ENCODE peak calls at places on chromosome X, in nine cellular contexts. One of them, this sample, is unnamed.

GRCh38 chrX:14670819-14671218 is 141.5 kb downstream of the GLRA2 start:
- DNase-seq in left lung: no peak
- DNase-seq in lower leg skin: no peak
- DNase-seq in ovary: no peak
- DNase-seq in fibroblast of lung: no peak
- DNase-seq in tibial artery: no peak
- DNase-seq in cardiac muscle cell: no peak
- DNase-seq in neural progenitor cell: no peak
- DNase-seq in A549: no peak
- DNase-seq in this sample: no peak

GRCh38 chrX:6432211-6432610 is 102.7 kb downstream of the VCX3A start:
- DNase-seq in fibroblast of lung: no peak
- DNase-seq in lower leg skin: no peak
- DNase-seq in left lung: no peak
- DNase-seq in neural progenitor cell: no peak
- DNase-seq in A549: no peak
- DNase-seq in cardiac muscle cell: no peak
- DNase-seq in tibial artery: no peak
- DNase-seq in ovary: no peak
- DNase-seq in this sample: no peak

GRCh38 chrX:107773206-107773605 is 2.4 kb downstream of the TSC22D3 start:
- DNase-seq in cardiac muscle cell: no peak
- DNase-seq in left lung: no peak
- DNase-seq in lower leg skin: no peak
- DNase-seq in neural progenitor cell: peak; percentile 70
- DNase-seq in ovary: no peak
- DNase-seq in fibroblast of lung: no peak
- DNase-seq in tibial artery: no peak
- DNase-seq in A549: no peak
- DNase-seq in this sample: no peak

GRCh38 chrX:103197721-103198306 is 17.1 kb upstream of the BEX4 start:
- DNase-seq in tibial artery: no peak
- DNase-seq in A549: no peak
- DNase-seq in left lung: no peak
- DNase-seq in fibroblast of lung: peak; percentile 53
- DNase-seq in neural progenitor cell: no peak
- DNase-seq in cardiac muscle cell: peak; percentile 34
- DNase-seq in ovary: no peak
- DNase-seq in lower leg skin: no peak
- DNase-seq in this sample: peak; percentile 38

GRCh38 chrX:13755254-13755653 is 20.7 kb downstream of the OFD1 start:
- DNase-seq in ovary: no peak
- DNase-seq in lower leg skin: no peak
- DNase-seq in left lung: no peak
- DNase-seq in tibial artery: no peak
- DNase-seq in cardiac muscle cell: no peak
- DNase-seq in A549: no peak
- DNase-seq in fibroblast of lung: no peak
- DNase-seq in neural progenitor cell: no peak
- DNase-seq in this sample: no peak

GRCh38 chrX:109484886-109485285 is 3.0 kb upstream of the GUCY2F start:
- DNase-seq in tibial artery: no peak
- DNase-seq in lower leg skin: no peak
- DNase-seq in neural progenitor cell: no peak
- DNase-seq in A549: no peak
- DNase-seq in fibroblast of lung: no peak
- DNase-seq in cardiac muscle cell: no peak
- DNase-seq in left lung: no peak
- DNase-seq in ovary: no peak
- DNase-seq in this sample: no peak

GRCh38 chrX:125444659-125445058 is 125.0 kb downstream of the TEX13C start:
- DNase-seq in ovary: no peak
- DNase-seq in fibroblast of lung: no peak
- DNase-seq in tibial artery: no peak
- DNase-seq in cardiac muscle cell: no peak
- DNase-seq in neural progenitor cell: no peak
- DNase-seq in left lung: no peak
- DNase-seq in lower leg skin: no peak
- DNase-seq in A549: no peak
- DNase-seq in this sample: no peak

GRCh38 chrX:136220535-136220934 is 30.7 kb downstream of the MAP7D3 start:
- DNase-seq in A549: no peak
- DNase-seq in fibroblast of lung: peak; percentile 26
- DNase-seq in ovary: no peak
- DNase-seq in tibial artery: no peak
- DNase-seq in lower leg skin: no peak
- DNase-seq in neural progenitor cell: no peak
- DNase-seq in cardiac muscle cell: no peak
- DNase-seq in left lung: no peak
- DNase-seq in this sample: no peak

GRCh38 chrX:47311857-47312774 is 58.3 kb upstream of the ZNF157 start:
- DNase-seq in left lung: no peak
- DNase-seq in neural progenitor cell: peak; percentile 59
- DNase-seq in tibial artery: peak; percentile 19
- DNase-seq in fibroblast of lung: peak; percentile 55
- DNase-seq in cardiac muscle cell: peak; percentile 80
- DNase-seq in lower leg skin: no peak
- DNase-seq in ovary: peak; percentile 34
- DNase-seq in A549: peak; percentile 30
- DNase-seq in this sample: peak; percentile 79

GRCh38 chrX:110992611-110993010 is 103.4 kb upstream of the PAK3 start:
- DNase-seq in left lung: no peak
- DNase-seq in tibial artery: no peak
- DNase-seq in neural progenitor cell: peak; percentile 65
- DNase-seq in fibroblast of lung: peak; percentile 19
- DNase-seq in cardiac muscle cell: peak; percentile 27
- DNase-seq in ovary: no peak
- DNase-seq in A549: peak; percentile 10
- DNase-seq in lower leg skin: no peak
- DNase-seq in this sample: peak; percentile 23

GRCh38 chrX:29627833-29628232 is 587.5 kb upstream of the MAGEB2 start:
- DNase-seq in A549: no peak
- DNase-seq in fibroblast of lung: peak; percentile 23
- DNase-seq in cardiac muscle cell: peak; percentile 10
- DNase-seq in left lung: no peak
- DNase-seq in neural progenitor cell: no peak
- DNase-seq in tibial artery: no peak
- DNase-seq in lower leg skin: no peak
- DNase-seq in ovary: no peak
- DNase-seq in this sample: peak; percentile 22

GRCh38 chrX:114985967-114986592 is 31.3 kb downstream of the IL13RA2 start:
- DNase-seq in cardiac muscle cell: peak; percentile 5
- DNase-seq in left lung: no peak
- DNase-seq in tibial artery: no peak
- DNase-seq in A549: no peak
- DNase-seq in fibroblast of lung: no peak
- DNase-seq in lower leg skin: no peak
- DNase-seq in ovary: no peak
- DNase-seq in neural progenitor cell: no peak
- DNase-seq in this sample: no peak

GRCh38 chrX:131577999-131578734 is 34.3 kb downstream of the OR13H1 start:
- DNase-seq in lower leg skin: no peak
- DNase-seq in left lung: no peak
- DNase-seq in tibial artery: no peak
- DNase-seq in ovary: no peak
- DNase-seq in A549: no peak
- DNase-seq in cardiac muscle cell: no peak
- DNase-seq in neural progenitor cell: peak; percentile 3
- DNase-seq in fibroblast of lung: no peak
- DNase-seq in this sample: no peak

GRCh38 chrX:125710403-125711062 is 390.9 kb downstream of the TEX13C start:
- DNase-seq in tibial artery: no peak
- DNase-seq in lower leg skin: no peak
- DNase-seq in fibroblast of lung: no peak
- DNase-seq in left lung: no peak
- DNase-seq in ovary: no peak
- DNase-seq in neural progenitor cell: peak; percentile 69
- DNase-seq in cardiac muscle cell: no peak
- DNase-seq in A549: no peak
- DNase-seq in this sample: no peak

GRCh38 chrX:35251229-35251628 is 308.6 kb downstream of the FAM47B start:
- DNase-seq in fibroblast of lung: no peak
- DNase-seq in ovary: no peak
- DNase-seq in neural progenitor cell: no peak
- DNase-seq in tibial artery: no peak
- DNase-seq in left lung: no peak
- DNase-seq in cardiac muscle cell: no peak
- DNase-seq in lower leg skin: no peak
- DNase-seq in A549: no peak
- DNase-seq in this sample: no peak

GRCh38 chrX:33183366-33183765 is 28.0 kb downstream of the DMD start:
- DNase-seq in ovary: peak; percentile 37
- DNase-seq in tibial artery: peak; percentile 27
- DNase-seq in lower leg skin: no peak
- DNase-seq in left lung: no peak
- DNase-seq in neural progenitor cell: no peak
- DNase-seq in fibroblast of lung: peak; percentile 24
- DNase-seq in cardiac muscle cell: peak; percentile 50
- DNase-seq in A549: no peak
- DNase-seq in this sample: peak; percentile 54

GRCh38 chrX:48923771-48924170 is 4.9 kb upstream of the PIM2 start:
- DNase-seq in A549: no peak
- DNase-seq in fibroblast of lung: no peak
- DNase-seq in left lung: no peak
- DNase-seq in cardiac muscle cell: no peak
- DNase-seq in neural progenitor cell: no peak
- DNase-seq in ovary: no peak
- DNase-seq in tibial artery: no peak
- DNase-seq in lower leg skin: no peak
- DNase-seq in this sample: no peak

GRCh38 chrX:24148118-24148517 is 1.4 kb upstream of the ZFX start:
- DNase-seq in tibial artery: no peak
- DNase-seq in ovary: no peak
- DNase-seq in cardiac muscle cell: no peak
- DNase-seq in neural progenitor cell: no peak
- DNase-seq in lower leg skin: no peak
- DNase-seq in A549: no peak
- DNase-seq in fibroblast of lung: no peak
- DNase-seq in left lung: no peak
- DNase-seq in this sample: no peak

GRCh38 chrX:28550331-28550872 is 36.8 kb upstream of the IL1RAPL1 start:
- DNase-seq in tibial artery: no peak
- DNase-seq in ovary: no peak
- DNase-seq in fibroblast of lung: no peak
- DNase-seq in neural progenitor cell: no peak
- DNase-seq in cardiac muscle cell: no peak
- DNase-seq in A549: no peak
- DNase-seq in lower leg skin: no peak
- DNase-seq in left lung: no peak
- DNase-seq in this sample: no peak

GRCh38 chrX:68041110-68041509 is 392.2 kb downstream of the OPHN1 start:
- DNase-seq in A549: no peak
- DNase-seq in tibial artery: no peak
- DNase-seq in cardiac muscle cell: no peak
- DNase-seq in lower leg skin: no peak
- DNase-seq in neural progenitor cell: no peak
- DNase-seq in fibroblast of lung: no peak
- DNase-seq in ovary: no peak
- DNase-seq in left lung: no peak
- DNase-seq in this sample: no peak

GRCh38 chrX:2889045-2889605 is 40.0 kb downstream of the ARSD start:
- DNase-seq in A549: no peak
- DNase-seq in left lung: no peak
- DNase-seq in lower leg skin: no peak
- DNase-seq in neural progenitor cell: no peak
- DNase-seq in fibroblast of lung: no peak
- DNase-seq in cardiac muscle cell: no peak
- DNase-seq in ovary: no peak
- DNase-seq in tibial artery: no peak
- DNase-seq in this sample: no peak
- H3K4me3 ChIP-seq in A549: peak overlapping the region; percentile 43
- H3K4me3 ChIP-seq in left lung: peak overlapping the region; percentile 21
- H3K4me3 ChIP-seq in lower leg skin: no peak overlapping the region
- H3K4me3 ChIP-seq in neural progenitor cell: no peak overlapping the region
- H3K4me3 ChIP-seq in fibroblast of lung: peak overlapping the region; percentile 68
- H3K4me3 ChIP-seq in cardiac muscle cell: no peak overlapping the region
- H3K4me3 ChIP-seq in ovary: peak overlapping the region; percentile 21
- H3K4me3 ChIP-seq in tibial artery: peak overlapping the region; percentile 53
- H3K4me3 ChIP-seq in this sample: peak overlapping the region; percentile 51

GRCh38 chrX:129427267-129427666 is 96.0 kb downstream of the SMARCA1 start:
- DNase-seq in neural progenitor cell: no peak
- DNase-seq in cardiac muscle cell: no peak
- DNase-seq in A549: no peak
- DNase-seq in fibroblast of lung: no peak
- DNase-seq in lower leg skin: no peak
- DNase-seq in tibial artery: no peak
- DNase-seq in ovary: no peak
- DNase-seq in left lung: no peak
- DNase-seq in this sample: no peak
- TF ChIP-seq CTCF in neural progenitor cell: no peak
- TF ChIP-seq CTCF in cardiac muscle cell: no peak
- TF ChIP-seq CTCF in A549: no peak
- TF ChIP-seq CTCF in fibroblast of lung: no peak
- TF ChIP-seq CTCF in lower leg skin: no peak
- TF ChIP-seq CTCF in tibial artery: no peak
- TF ChIP-seq CTCF in ovary: no peak
- TF ChIP-seq CTCF in left lung: no peak
- TF ChIP-seq CTCF in this sample: no peak

DNA sequence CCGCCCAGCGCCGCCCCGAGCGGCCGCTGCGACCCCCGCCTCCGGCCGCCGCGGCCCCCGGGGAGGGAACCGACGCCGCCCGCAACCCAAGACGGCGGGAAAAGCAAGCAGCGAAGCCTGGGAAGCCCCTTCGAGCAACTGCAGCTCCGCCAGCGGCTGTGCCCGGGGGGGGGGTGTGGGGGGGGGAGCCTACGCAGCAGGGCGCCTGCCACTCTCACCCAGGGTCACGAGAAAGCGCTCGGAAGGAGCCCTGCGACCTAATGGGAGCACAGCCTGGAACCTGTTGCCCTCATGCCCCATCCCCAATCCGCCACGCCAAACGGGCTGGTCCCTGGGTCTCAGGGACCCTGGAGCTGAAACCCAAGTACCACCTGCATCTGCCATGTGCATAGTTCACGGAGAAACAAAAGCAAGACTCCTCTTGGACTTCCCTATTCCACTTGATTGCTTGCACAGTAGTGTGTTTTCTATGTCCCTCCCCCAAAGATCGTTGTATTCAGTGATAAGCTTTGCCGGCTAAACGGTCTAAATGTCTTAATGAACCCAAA is 318 bp upstream of the GAB3 start:
- DNase-seq in cardiac muscle cell: no peak
- DNase-seq in fibroblast of lung: no peak
- DNase-seq in ovary: no peak
- DNase-seq in left lung: no peak
- DNase-seq in A549: no peak
- DNase-seq in neural progenitor cell: no peak
- DNase-seq in tibial artery: no peak
- DNase-seq in lower leg skin: no peak
- DNase-seq in this sample: no peak
- H3K4me3 ChIP-seq in cardiac muscle cell: no peak overlapping the region
- H3K4me3 ChIP-seq in fibroblast of lung: no peak overlapping the region
- H3K4me3 ChIP-seq in ovary: peak overlapping the region; percentile 32
- H3K4me3 ChIP-seq in left lung: no peak overlapping the region
- H3K4me3 ChIP-seq in A549: peak overlapping the region; percentile 67
- H3K4me3 ChIP-seq in neural progenitor cell: no peak overlapping the region
- H3K4me3 ChIP-seq in tibial artery: peak overlapping the region; percentile 64
- H3K4me3 ChIP-seq in lower leg skin: no peak overlapping the region
- H3K4me3 ChIP-seq in this sample: peak overlapping the region; percentile 66

DNA sequence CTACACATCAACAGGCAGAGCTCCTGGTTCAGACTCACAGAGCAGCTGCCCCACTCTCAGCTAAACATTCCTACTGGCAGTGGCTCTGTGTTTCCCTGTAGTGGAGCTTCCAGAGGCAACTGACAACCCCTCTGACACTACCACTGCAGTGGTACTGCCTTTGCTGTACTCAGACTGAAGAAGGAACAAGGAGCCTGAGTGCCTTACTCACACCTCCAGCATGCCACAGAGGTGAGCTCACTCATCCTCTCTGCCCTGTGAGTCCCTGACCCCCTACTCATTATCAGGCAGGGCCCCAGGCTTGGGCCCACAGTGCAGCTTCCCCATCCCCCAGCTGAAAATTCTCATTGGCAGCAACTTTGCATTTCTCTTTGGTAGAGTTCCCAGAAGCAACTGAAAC is 240.5 kb upstream of the POF1B start:
- DNase-seq in ovary: no peak
- DNase-seq in left lung: no peak
- DNase-seq in cardiac muscle cell: no peak
- DNase-seq in tibial artery: no peak
- DNase-seq in neural progenitor cell: no peak
- DNase-seq in lower leg skin: no peak
- DNase-seq in A549: no peak
- DNase-seq in fibroblast of lung: no peak
- DNase-seq in this sample: no peak
- TF ChIP-seq CTCF in ovary: no peak
- TF ChIP-seq CTCF in left lung: no peak
- TF ChIP-seq CTCF in cardiac muscle cell: no peak
- TF ChIP-seq CTCF in tibial artery: no peak
- TF ChIP-seq CTCF in neural progenitor cell: no peak
- TF ChIP-seq CTCF in lower leg skin: no peak
- TF ChIP-seq CTCF in A549: no peak
- TF ChIP-seq CTCF in fibroblast of lung: no peak
- TF ChIP-seq CTCF in this sample: no peak

This sample was measured in fibroblast of pulmonary artery.